ENCODE peak calls at places on chromosomes 16 and 17, in four cellular contexts. One of them, this sample, is unnamed.

GRCh38 chr17:39737331-39737760 is 392 bp upstream of the GRB7 start:
- DNase-seq in pancreas: peak; percentile 72
- DNase-seq in natural killer cell: no peak
- DNase-seq in AG04449: no peak
- DNase-seq in this sample: no peak

GRCh38 chr17:33039874-33040273 is 48.2 kb downstream of the SPACA3 start:
- DNase-seq in natural killer cell: no peak
- DNase-seq in pancreas: no peak
- DNase-seq in AG04449: peak; percentile 28
- DNase-seq in this sample: no peak

GRCh38 chr16:88369447-88370008 is 13.2 kb upstream of the ZNF469 start:
- DNase-seq in pancreas: no peak
- DNase-seq in AG04449: no peak
- DNase-seq in natural killer cell: no peak
- DNase-seq in this sample: no peak

GRCh38 chr17:36786867-36787266 is 150.4 kb upstream of the LHX1 start:
- DNase-seq in natural killer cell: no peak
- DNase-seq in pancreas: no peak
- DNase-seq in AG04449: no peak
- DNase-seq in this sample: no peak

GRCh38 chr17:71068351-71068750 is 899.0 kb downstream of the KCNJ2 start:
- DNase-seq in pancreas: no peak
- DNase-seq in natural killer cell: no peak
- DNase-seq in AG04449: no peak
- DNase-seq in this sample: no peak

GRCh38 chr16:84471316-84471715 is 33.1 kb downstream of the MEAK7 start:
- DNase-seq in natural killer cell: no peak
- DNase-seq in pancreas: no peak
- DNase-seq in AG04449: no peak
- DNase-seq in this sample: no peak

GRCh38 chr16:48053346-48053745 is 102.4 kb downstream of the ABCC12 start:
- DNase-seq in AG04449: no peak
- DNase-seq in pancreas: no peak
- DNase-seq in natural killer cell: no peak
- DNase-seq in this sample: no peak

GRCh38 chr17:56653877-56654276 is 60.4 kb downstream of the NOG start:
- DNase-seq in AG04449: no peak
- DNase-seq in pancreas: no peak
- DNase-seq in natural killer cell: no peak
- DNase-seq in this sample: peak; percentile 11

GRCh38 chr17:44379887-44380286 is 9.6 kb downstream of the ITGA2B start:
- DNase-seq in pancreas: no peak
- DNase-seq in natural killer cell: no peak
- DNase-seq in AG04449: no peak
- DNase-seq in this sample: no peak

GRCh38 chr17:2084766-2085647 is 30.1 kb downstream of the HIC1 start:
- DNase-seq in pancreas: no peak
- DNase-seq in natural killer cell: no peak
- DNase-seq in AG04449: no peak
- DNase-seq in this sample: no peak

GRCh38 chr16:71172808-71173207 is 57.7 kb downstream of the HYDIN start:
- DNase-seq in pancreas: no peak
- DNase-seq in natural killer cell: no peak
- DNase-seq in AG04449: no peak
- DNase-seq in this sample: no peak

GRCh38 chr17:73271078-73271477 is 9.4 kb upstream of the CPSF4L start:
- DNase-seq in AG04449: no peak
- DNase-seq in pancreas: no peak
- DNase-seq in natural killer cell: no peak
- DNase-seq in this sample: peak; percentile 72

GRCh38 chr17:59093702-59094231 is 12.9 kb downstream of the TRIM37 start:
- DNase-seq in pancreas: no peak
- DNase-seq in AG04449: peak; percentile 94
- DNase-seq in natural killer cell: no peak
- DNase-seq in this sample: no peak

GRCh38 chr17:44002141-44002848 is 2.1 kb upstream of the NAGS start:
- DNase-seq in natural killer cell: no peak
- DNase-seq in pancreas: no peak
- DNase-seq in AG04449: peak; percentile 42
- DNase-seq in this sample: no peak

DNA sequence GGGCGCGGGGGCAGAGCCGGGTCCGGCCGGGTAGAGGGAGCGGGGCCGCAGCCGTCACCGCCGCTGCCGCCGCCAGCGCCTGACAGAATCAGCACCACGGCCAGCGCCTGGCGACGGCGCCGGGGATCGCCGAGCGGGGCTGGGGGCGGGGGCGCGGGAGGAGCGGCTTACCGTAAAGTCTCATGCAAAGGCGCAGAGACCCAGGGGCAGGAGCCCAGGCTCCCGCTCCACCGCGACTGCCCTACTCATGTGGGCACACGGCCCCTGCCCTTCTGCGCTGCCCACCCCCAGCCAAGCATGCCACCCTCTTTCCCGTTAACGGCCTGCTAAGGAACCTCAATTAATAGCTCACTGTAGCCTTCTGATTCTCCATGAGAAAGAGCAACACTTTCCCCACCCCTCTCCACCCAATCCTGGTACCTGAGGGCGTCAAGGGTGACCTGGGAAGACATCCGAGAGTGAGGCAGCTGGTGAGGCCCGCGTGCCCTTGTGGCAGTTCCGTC is at the start of gene SEZ6:
- DNase-seq in natural killer cell: peak; percentile 69
- DNase-seq in pancreas: peak; percentile 75
- DNase-seq in AG04449: no peak
- DNase-seq in this sample: peak; percentile 59
- TF ChIP-seq CTCF in natural killer cell: no peak
- TF ChIP-seq CTCF in pancreas: no peak
- TF ChIP-seq CTCF in AG04449: no peak
- TF ChIP-seq CTCF in this sample: no peak

GRCh38 chr16:28136751-28137434 is 73.4 kb upstream of the GSG1L start:
- DNase-seq in natural killer cell: no peak
- DNase-seq in pancreas: no peak
- DNase-seq in AG04449: no peak
- DNase-seq in this sample: no peak

GRCh38 chr16:28140788-28141618 is 70.8 kb downstream of the XPO6 start:
- DNase-seq in natural killer cell: peak; percentile 67
- DNase-seq in AG04449: no peak
- DNase-seq in pancreas: peak; percentile 22
- DNase-seq in this sample: peak; percentile 81

GRCh38 chr16:28133666-28134065 is 70.2 kb upstream of the GSG1L start:
- DNase-seq in pancreas: no peak
- DNase-seq in AG04449: no peak
- DNase-seq in natural killer cell: no peak
- DNase-seq in this sample: no peak

GRCh38 chr16:28139530-28139929 is 72.2 kb downstream of the XPO6 start:
- DNase-seq in AG04449: no peak
- DNase-seq in pancreas: no peak
- DNase-seq in natural killer cell: no peak
- DNase-seq in this sample: no peak
- TF ChIP-seq CTCF in AG04449: no peak
- TF ChIP-seq CTCF in pancreas: peak; percentile 22
- TF ChIP-seq CTCF in natural killer cell: no peak
- TF ChIP-seq CTCF in this sample: no peak

GRCh38 chr17:14203392-14203791 is 33.3 kb downstream of the CDRT15 start:
- DNase-seq in natural killer cell: no peak
- DNase-seq in pancreas: no peak
- DNase-seq in AG04449: no peak
- DNase-seq in this sample: no peak
- TF ChIP-seq CTCF in natural killer cell: peak; percentile 39
- TF ChIP-seq CTCF in pancreas: no peak
- TF ChIP-seq CTCF in AG04449: peak; percentile 12
- TF ChIP-seq CTCF in this sample: peak; percentile 17

GRCh38 chr16:17241264-17241835 is 229.4 kb downstream of the XYLT1 start:
- DNase-seq in pancreas: no peak
- DNase-seq in AG04449: no peak
- DNase-seq in natural killer cell: no peak
- DNase-seq in this sample: no peak

GRCh38 chr16:17233301-17234002 is 237.3 kb downstream of the XYLT1 start:
- DNase-seq in natural killer cell: no peak
- DNase-seq in pancreas: no peak
- DNase-seq in AG04449: no peak
- DNase-seq in this sample: no peak

GRCh38 chr16:17238285-17239028 is 232.3 kb downstream of the XYLT1 start:
- DNase-seq in AG04449: no peak
- DNase-seq in natural killer cell: no peak
- DNase-seq in pancreas: no peak
- DNase-seq in this sample: no peak

GRCh38 chr16:17235147-17235817 is 235.5 kb downstream of the XYLT1 start:
- DNase-seq in AG04449: no peak
- DNase-seq in pancreas: no peak
- DNase-seq in natural killer cell: no peak
- DNase-seq in this sample: no peak

DNA sequence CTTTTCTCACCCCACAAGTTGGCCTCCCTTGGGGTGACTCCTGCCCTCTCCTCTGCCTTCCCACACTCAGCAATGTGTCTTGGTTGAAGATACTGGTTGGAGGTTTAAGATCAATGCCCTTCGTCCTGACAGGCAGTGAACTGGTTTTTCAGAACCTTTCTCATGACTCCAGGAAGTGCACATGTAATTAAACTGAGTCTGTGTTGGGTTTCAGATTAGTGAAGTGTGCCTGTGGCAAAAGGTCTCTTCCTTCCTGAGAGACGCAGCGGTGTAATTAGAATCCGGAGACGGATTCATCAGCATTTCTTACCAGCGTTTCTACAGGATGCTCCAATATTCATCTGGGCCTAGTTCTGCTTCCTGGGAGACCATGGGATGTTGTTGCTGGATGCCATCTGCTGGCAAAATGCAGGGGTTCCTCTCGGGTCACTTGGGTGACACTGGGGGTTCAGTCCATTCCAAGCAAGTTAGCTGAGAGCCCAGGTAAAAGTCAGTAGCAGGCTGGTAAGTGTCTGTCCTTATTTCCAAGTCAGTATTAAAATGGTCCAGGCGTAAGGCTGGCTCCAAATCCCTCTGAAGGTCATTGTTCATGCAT is 233.3 kb downstream of the XYLT1 start:
- DNase-seq in pancreas: no peak
- DNase-seq in AG04449: no peak
- DNase-seq in natural killer cell: no peak
- DNase-seq in this sample: no peak
- TF ChIP-seq CTCF in pancreas: no peak
- TF ChIP-seq CTCF in AG04449: no peak
- TF ChIP-seq CTCF in natural killer cell: no peak
- TF ChIP-seq CTCF in this sample: no peak

GRCh38 chr17:80082403-80083135 is 18.8 kb upstream of the GAA start:
- DNase-seq in pancreas: peak; percentile 49
- DNase-seq in natural killer cell: peak; percentile 33
- DNase-seq in AG04449: no peak
- DNase-seq in this sample: no peak
- TF ChIP-seq CTCF in pancreas: peak; percentile 77
- TF ChIP-seq CTCF in natural killer cell: peak; percentile 77
- TF ChIP-seq CTCF in AG04449: peak; percentile 73
- TF ChIP-seq CTCF in this sample: peak; percentile 76

GRCh38 chr16:49704586-49705155 is 151.2 kb downstream of the ZNF423 start:
- DNase-seq in AG04449: no peak
- DNase-seq in pancreas: no peak
- DNase-seq in natural killer cell: no peak
- DNase-seq in this sample: no peak
- TF ChIP-seq CTCF in AG04449: no peak
- TF ChIP-seq CTCF in pancreas: no peak
- TF ChIP-seq CTCF in natural killer cell: no peak
- TF ChIP-seq CTCF in this sample: peak; percentile 51

GRCh38 chr16:15608398-15609285 is 34.3 kb downstream of the MARF1 start:
- DNase-seq in natural killer cell: no peak
- DNase-seq in AG04449: no peak
- DNase-seq in pancreas: no peak
- DNase-seq in this sample: no peak
- TF ChIP-seq CTCF in natural killer cell: no peak
- TF ChIP-seq CTCF in AG04449: no peak
- TF ChIP-seq CTCF in pancreas: no peak
- TF ChIP-seq CTCF in this sample: no peak

GRCh38 chr16:66026211-66026610 is 340.3 kb upstream of the CDH5 start:
- DNase-seq in AG04449: no peak
- DNase-seq in natural killer cell: no peak
- DNase-seq in pancreas: no peak
- DNase-seq in this sample: no peak
- TF ChIP-seq CTCF in AG04449: peak; percentile 52
- TF ChIP-seq CTCF in natural killer cell: no peak
- TF ChIP-seq CTCF in pancreas: no peak
- TF ChIP-seq CTCF in this sample: no peak

GRCh38 chr16:85563515-85564276 is 49.4 kb upstream of the GSE1 start:
- DNase-seq in pancreas: no peak
- DNase-seq in AG04449: no peak
- DNase-seq in natural killer cell: no peak
- DNase-seq in this sample: no peak
- TF ChIP-seq CTCF in pancreas: no peak
- TF ChIP-seq CTCF in AG04449: no peak
- TF ChIP-seq CTCF in natural killer cell: no peak
- TF ChIP-seq CTCF in this sample: no peak